ENCODE peak calls at places on chromosomes 3 and 15, in eight cellular contexts. M is stimulated activated CD4-positive, alpha-beta T cell treated with anti-CD3 and anti-CD28 coated beads, Interleukin-12 subunit alpha, Interleukin-12 subunit beta, amount 100 ng/mL, for 4 hours; H is AG20443; L is effector memory CD8-positive, alpha-beta T cell; Y is activated T-cell treated with anti-CD3 and anti-CD28 coated beads, Interleukin-2, amount 50 U/mL, for 48 hours; U is GM23338; A is NCI-H2029 treated with DMSO at 0.1 percent for 48 hours; I is mucosa of gallbladder. D is an unnamed sample.

GRCh38 chr3:44495636-44496415 is 18.4 kb upstream of the ZNF445 start:
- DNase-seq in M (no peak), H (no peak), L (no peak), Y (no peak), U (no peak), A (no peak), I (no peak), D (no peak)

GRCh38 chr15:81322708-81323253 is 1.2 kb downstream of the STARD5 start:
- DNase-seq in M (no peak), H (no peak), L (no peak), Y (no peak), U (no peak), A (no peak), I (no peak), D (no peak)

GRCh38 chr3:107523361-107524213 is 825 bp downstream of the BBX start:
- DNase-seq in M (peak), H (peak), L (peak), Y (peak), U (peak), A (peak), I (peak), D (peak)

GRCh38 chr15:63191895-63192603 is 2.6 kb downstream of the RAB8B start:
- DNase-seq in M (no peak), H (no peak), L (peak), Y (peak), U (no peak), A (no peak), I (no peak), D (no peak)

GRCh38 chr3:8648873-8649741 is 4.5 kb upstream of the SSUH2 start:
- DNase-seq in M (no peak), H (no peak), L (no peak), Y (no peak), U (no peak), A (no peak), I (no peak), D (no peak)

GRCh38 chr15:69976366-69976994 is 121.2 kb downstream of the TLE3 start:
- DNase-seq in M (peak), H (peak), L (peak), Y (peak), U (peak), A (no peak), I (peak), D (no peak)

GRCh38 chr15:62559049-62559733 is 394.1 kb upstream of the C2CD4B start:
- DNase-seq in M (no peak), H (peak), L (no peak), Y (no peak), U (no peak), A (no peak), I (no peak), D (peak)

GRCh38 chr3:152126260-152126659 is 142.5 kb upstream of the MBNL1 start:
- DNase-seq in M (no peak), H (no peak), L (no peak), Y (no peak), U (no peak), A (no peak), I (no peak), D (no peak)

GRCh38 chr15:70795311-70795665 is 31.9 kb upstream of the UACA start:
- DNase-seq in M (no peak), H (peak), L (no peak), Y (no peak), U (no peak), A (no peak), I (no peak), D (no peak)

GRCh38 chr3:53493997-53494791 is at the start of gene CACNA1D:
- DNase-seq in M (peak), H (peak), L (no peak), Y (peak), U (peak), A (no peak), I (peak), D (peak)

GRCh38 chr15:66136948-66137347 is 116.6 kb downstream of the MEGF11 start:
- DNase-seq in M (no peak), H (no peak), L (no peak), Y (no peak), U (no peak), A (no peak), I (no peak), D (no peak)

GRCh38 chr3:16464499-16465150 is 48.9 kb downstream of the RFTN1 start:
- DNase-seq in M (no peak), H (peak), L (no peak), Y (no peak), U (no peak), A (no peak), I (no peak), D (no peak)

GRCh38 chr3:69786854-69787253 is 47.6 kb downstream of the MITF start:
- DNase-seq in M (no peak), H (no peak), L (no peak), Y (no peak), U (no peak), A (no peak), I (no peak), D (no peak)

GRCh38 chr15:76366714-76367113 is 30.1 kb downstream of the ISL2 start:
- DNase-seq in M (no peak), H (no peak), L (no peak), Y (no peak), U (no peak), A (peak), I (peak), D (no peak)

GRCh38 chr3:72847282-72847681 is 963 bp downstream of the SHQ1 start:
- DNase-seq in M (no peak), H (no peak), L (no peak), Y (no peak), U (no peak), A (no peak), I (no peak), D (no peak)

GRCh38 chr3:15291589-15292541 is 40.5 kb downstream of the SH3BP5 start:
- DNase-seq in M (no peak), H (no peak), L (peak), Y (peak), U (no peak), A (no peak), I (no peak), D (no peak)

GRCh38 chr3:132228923-132229322 is 88.3 kb upstream of the ACP3 start:
- DNase-seq in M (no peak), H (no peak), L (no peak), Y (no peak), U (no peak), A (no peak), I (no peak), D (no peak)

GRCh38 chr3:129343643-129344360 is 65.1 kb downstream of the HMCES start:
- DNase-seq in M (peak), H (peak), L (peak), Y (peak), U (peak), A (no peak), I (no peak), D (no peak)

GRCh38 chr3:116806351-116806750 is 96.8 kb downstream of the TUSC7 start:
- DNase-seq in M (no peak), H (no peak), L (no peak), Y (no peak), U (no peak), A (no peak), I (no peak), D (no peak)

GRCh38 chr3:123660900-123661299 is 76.0 kb upstream of the HACD2 start:
- DNase-seq in M (no peak), H (peak), L (no peak), Y (no peak), U (no peak), A (peak), I (peak), D (peak)

GRCh38 chr15:69410290-69410874 is 3.8 kb upstream of the KIF23 start:
- DNase-seq in M (peak), H (no peak), L (no peak), Y (peak), U (peak), A (no peak), I (no peak), D (peak)

GRCh38 chr15:75059607-75060006 is 36.2 kb downstream of the PPCDC start:
- DNase-seq in M (no peak), H (no peak), L (no peak), Y (peak), U (no peak), A (no peak), I (no peak), D (no peak)

GRCh38 chr3:69200384-69201068 is 78.1 kb upstream of the LMOD3 start:
- DNase-seq in M (peak), H (peak), L (no peak), Y (peak), U (peak), A (peak), I (peak), D (peak)

GRCh38 chr3:23748398-23749110 is 57.2 kb upstream of the UBE2E1 start:
- DNase-seq in M (no peak), H (peak), L (no peak), Y (no peak), U (no peak), A (no peak), I (peak), D (no peak)

GRCh38 chr15:89747708-89748682 is 3.1 kb downstream of the MESP1 start:
- DNase-seq in M (no peak), H (no peak), L (no peak), Y (no peak), U (peak), A (no peak), I (no peak), D (no peak)

GRCh38 chr15:98067339-98067738 is 106.8 kb downstream of the ARRDC4 start:
- DNase-seq in M (no peak), H (peak), L (no peak), Y (no peak), U (no peak), A (no peak), I (no peak), D (no peak)

GRCh38 chr3:49803464-49804140 is 541 bp downstream of the INKA1 start:
- DNase-seq in M (peak), H (peak), L (peak), Y (peak), U (peak), A (no peak), I (no peak), D (no peak)

GRCh38 chr15:52462806-52463360 is 65.8 kb downstream of the MYO5A start:
- DNase-seq in M (no peak), H (no peak), L (no peak), Y (no peak), U (no peak), A (no peak), I (no peak), D (no peak)

GRCh38 chr3:141998674-141999290 is 122.3 kb downstream of the ATP1B3 start:
- DNase-seq in M (no peak), H (peak), L (no peak), Y (no peak), U (no peak), A (no peak), I (no peak), D (no peak)

GRCh38 chr3:170811928-170812591 is 57.9 kb downstream of the RPL22L1 start:
- DNase-seq in M (peak), H (peak), L (peak), Y (peak), U (peak), A (peak), I (peak), D (peak)

GRCh38 chr3:58308728-58309127 is 2.4 kb downstream of the HTD2 start:
- DNase-seq in M (no peak), H (no peak), L (no peak), Y (no peak), U (no peak), A (no peak), I (no peak), D (no peak)

GRCh38 chr3:9903904-9904303 is 1.3 kb downstream of the IL17RE start:
- DNase-seq in M (no peak), H (no peak), L (no peak), Y (no peak), U (no peak), A (peak), I (no peak), D (no peak)